ENCODE peak calls at places on chromosome 1, in seven cellular contexts. N is stomach, E is HCT116, F is A549, V is adrenal gland, O is sigmoid colon, J is breast epithelium. B is an unnamed sample.

GRCh38 chr1:31796707-31797106 is 19.1 kb downstream of the SPOCD1 start:
- DNase-seq in N (no peak), E (no peak), F (no peak), V (no peak), J (peak), O (peak), B (no peak)

GRCh38 chr1:211133393-211133840 is 531 bp downstream of the KCNH1 start:
- DNase-seq in N (no peak), J (no peak), O (peak), F (no peak), V (no peak), E (no peak), B (no peak)

GRCh38 chr1:3018051-3018471 is 3.2 kb upstream of the ACTRT2 start:
- DNase-seq in V (no peak), F (no peak), E (no peak), N (no peak), O (peak), J (peak), B (no peak)

GRCh38 chr1:222250376-222250775 is 297.5 kb downstream of the HHIPL2 start:
- DNase-seq in F (no peak), V (no peak), N (no peak), E (no peak), O (no peak), J (no peak), B (no peak)

GRCh38 chr1:53583021-53583902 is 124.1 kb downstream of the DMRTB1 start:
- DNase-seq in F (no peak), E (no peak), J (peak), O (peak), N (no peak), V (no peak), B (no peak)

GRCh38 chr1:168613689-168614655 is 37.6 kb downstream of the XCL1 start:
- DNase-seq in N (no peak), E (no peak), V (no peak), J (no peak), F (no peak), O (peak), B (no peak)

GRCh38 chr1:115771847-115772457 is 3.4 kb upstream of the CASQ2 start:
- DNase-seq in N (peak), J (no peak), V (peak), E (peak), O (peak), F (peak), B (peak)

GRCh38 chr1:111364690-111365089 is 62.8 kb downstream of the OVGP1 start:
- DNase-seq in O (no peak), N (no peak), F (peak), E (no peak), J (no peak), V (no peak), B (no peak)

GRCh38 chr1:198700396-198700795 is 61.6 kb downstream of the PTPRC start:
- DNase-seq in O (no peak), F (no peak), V (no peak), N (no peak), E (no peak), J (no peak), B (no peak)

GRCh38 chr1:212532469-212533235 is 75.9 kb upstream of the ATF3 start:
- DNase-seq in E (no peak), F (no peak), O (no peak), N (no peak), V (no peak), J (no peak), B (no peak)

GRCh38 chr1:212368073-212368484 is 46.6 kb downstream of the PACC1 start:
- DNase-seq in F (peak), J (no peak), V (peak), N (peak), E (peak), O (no peak), B (peak)

GRCh38 chr1:23122023-23122738 is 46.5 kb downstream of the LUZP1 start:
- DNase-seq in N (no peak), F (no peak), E (no peak), O (no peak), J (no peak), V (no peak), B (no peak)

GRCh38 chr1:30707412-30708360 is 15.7 kb downstream of the MATN1 start:
- DNase-seq in O (peak), V (peak), F (peak), N (peak), J (peak), E (peak), B (peak)

GRCh38 chr1:184905601-184906322 is 68.5 kb downstream of the NIBAN1 start:
- DNase-seq in F (peak), N (peak), O (no peak), J (no peak), E (no peak), V (no peak), B (no peak)

GRCh38 chr1:14215151-14215550 is 383.3 kb upstream of the KAZN start:
- DNase-seq in V (no peak), J (no peak), O (no peak), E (no peak), F (no peak), N (no peak), B (no peak)

GRCh38 chr1:23019851-23020625 is 770 bp downstream of the KDM1A start:
- DNase-seq in O (peak), J (no peak), E (no peak), F (peak), N (no peak), V (peak), B (peak)

GRCh38 chr1:91844862-91845528 is 41.0 kb downstream of the TGFBR3 start:
- DNase-seq in O (peak), N (peak), V (peak), E (no peak), F (peak), J (no peak), B (no peak)

GRCh38 chr1:80217377-80217986 is 1211.0 kb upstream of the ADGRL4 start:
- DNase-seq in N (no peak), O (no peak), V (peak), J (no peak), F (peak), E (peak), B (no peak)

GRCh38 chr1:94599090-94599813 is 57.7 kb upstream of the F3 start:
- DNase-seq in V (peak), O (no peak), F (peak), E (no peak), N (peak), J (no peak), B (no peak)

GRCh38 chr1:95207223-95207935 is 26.6 kb upstream of the RWDD3 start:
- DNase-seq in N (peak), F (no peak), J (no peak), E (no peak), V (no peak), O (no peak), B (no peak)

GRCh38 chr1:203638914-203639313 is 12.3 kb downstream of the ATP2B4 start:
- DNase-seq in E (no peak), N (no peak), V (peak), O (peak), F (no peak), J (no peak), B (no peak)

GRCh38 chr1:65432918-65433317 is 12.4 kb downstream of the LEPR start:
- DNase-seq in J (no peak), V (no peak), O (no peak), E (no peak), N (no peak), F (no peak), B (no peak)

GRCh38 chr1:93575586-93576271 is 105.9 kb downstream of the BCAR3 start:
- DNase-seq in E (no peak), J (no peak), F (no peak), V (no peak), N (no peak), O (no peak), B (no peak)

GRCh38 chr1:228341450-228341813 is 65.2 kb downstream of the TRIM11 start:
- DNase-seq in J (peak), E (no peak), V (peak), F (no peak), N (no peak), O (peak), B (no peak)

GRCh38 chr1:1877852-1878436 is 12.9 kb downstream of the GNB1 start:
- DNase-seq in F (no peak), J (no peak), N (no peak), E (no peak), O (no peak), V (no peak), B (no peak)

GRCh38 chr1:1883092-1883858 is 7.6 kb downstream of the GNB1 start:
- DNase-seq in N (no peak), V (no peak), O (no peak), F (no peak), E (no peak), J (no peak), B (peak)

GRCh38 chr1:1881727-1882126 is 9.2 kb downstream of the GNB1 start:
- DNase-seq in O (no peak), N (no peak), V (no peak), E (no peak), J (no peak), F (no peak), B (no peak)

GRCh38 chr1:1879942-1880341 is 10.9 kb downstream of the GNB1 start:
- DNase-seq in F (no peak), N (no peak), V (no peak), J (no peak), O (no peak), E (no peak), B (no peak)

DNA sequence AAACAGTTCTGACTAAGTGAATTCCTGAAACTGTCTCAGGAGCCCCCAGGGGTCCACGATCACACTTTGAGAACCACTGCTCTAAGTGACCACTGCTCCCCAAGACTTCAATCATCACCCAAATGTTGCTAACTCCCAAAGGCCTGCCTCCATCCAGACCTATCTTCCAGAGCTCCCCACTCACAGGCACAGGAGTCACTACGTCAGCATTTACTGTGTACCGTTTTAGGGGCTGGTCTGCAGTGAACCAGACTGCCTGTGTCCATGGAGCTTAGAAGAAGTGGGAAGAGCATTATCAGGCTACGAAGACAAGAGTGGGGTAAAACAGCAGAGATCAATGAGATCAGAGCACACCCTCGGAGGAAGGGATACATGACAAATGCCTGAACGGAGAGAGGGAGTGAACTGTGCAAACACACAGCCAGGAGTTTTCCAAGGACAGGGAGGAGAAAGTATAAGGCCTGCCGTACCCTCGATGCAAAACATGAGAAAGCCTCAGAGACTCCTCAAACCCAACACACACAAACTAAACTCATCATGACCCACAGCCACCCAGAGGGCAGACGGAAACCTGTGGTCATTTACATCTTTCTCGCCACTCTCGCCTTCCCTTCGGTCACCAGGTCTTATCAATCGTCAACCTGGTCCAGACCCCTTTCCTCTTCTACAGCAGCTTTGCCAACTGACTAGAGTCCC is 10.1 kb downstream of the GNB1 start:
- DNase-seq in O (no peak), J (no peak), V (no peak), E (no peak), F (no peak), N (no peak), B (no peak)
- TF ChIP-seq POLR2A in O (no peak), J (no peak), V (no peak), E (no peak), F (no peak), N (no peak), B (no peak)

DNA sequence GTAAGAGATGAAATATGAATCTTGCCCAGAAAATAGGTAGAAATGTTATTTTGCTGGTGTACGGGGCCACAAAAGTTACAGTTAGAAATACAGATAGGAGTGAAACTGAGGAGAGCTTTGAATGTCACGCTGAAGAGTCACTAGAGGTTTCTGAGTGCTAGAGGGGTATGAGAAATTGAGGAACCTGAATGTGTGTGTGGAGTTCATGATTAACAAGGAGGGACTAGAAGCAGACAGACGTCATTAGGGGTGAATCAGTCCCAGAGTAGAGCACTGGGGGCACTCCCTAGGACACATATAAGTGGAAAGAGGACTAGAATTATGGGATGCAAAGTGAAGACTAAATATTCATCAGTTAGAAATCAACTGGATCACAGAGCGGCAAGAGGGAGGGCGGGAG is 188.9 kb upstream of the MAP1LC3C start:
- DNase-seq in F (no peak), E (no peak), J (no peak), N (no peak), V (no peak), O (no peak), B (no peak)
- TF ChIP-seq POLR2A in F (no peak), E (no peak), J (no peak), N (no peak), V (no peak), O (no peak), B (no peak)

GRCh38 chr1:224513787-224514209 is 79.2 kb upstream of the WDR26 start:
- DNase-seq in V (peak), O (peak), J (peak), F (peak), E (peak), N (peak), B (peak)
- TF ChIP-seq POLR2A in V (no peak), O (no peak), J (no peak), F (no peak), E (no peak), N (no peak), B (no peak)

GRCh38 chr1:183419399-183419798 is 1.2 kb upstream of the NMNAT2 start:
- DNase-seq in J (no peak), F (no peak), O (no peak), N (no peak), V (no peak), E (no peak), B (no peak)

GRCh38 chr1:183418696-183419095 is 516 bp upstream of the NMNAT2 start:
- DNase-seq in V (no peak), F (no peak), J (no peak), E (no peak), O (no peak), N (no peak), B (no peak)

GRCh38 chr1:183416850-183417690 is 1.1 kb downstream of the NMNAT2 start:
- DNase-seq in J (no peak), F (peak), O (peak), E (no peak), N (peak), V (peak), B (peak)

GRCh38 chr1:183414365-183414764 is 3.8 kb downstream of the NMNAT2 start:
- DNase-seq in J (no peak), F (no peak), V (no peak), O (no peak), E (no peak), N (no peak), B (no peak)

DNA sequence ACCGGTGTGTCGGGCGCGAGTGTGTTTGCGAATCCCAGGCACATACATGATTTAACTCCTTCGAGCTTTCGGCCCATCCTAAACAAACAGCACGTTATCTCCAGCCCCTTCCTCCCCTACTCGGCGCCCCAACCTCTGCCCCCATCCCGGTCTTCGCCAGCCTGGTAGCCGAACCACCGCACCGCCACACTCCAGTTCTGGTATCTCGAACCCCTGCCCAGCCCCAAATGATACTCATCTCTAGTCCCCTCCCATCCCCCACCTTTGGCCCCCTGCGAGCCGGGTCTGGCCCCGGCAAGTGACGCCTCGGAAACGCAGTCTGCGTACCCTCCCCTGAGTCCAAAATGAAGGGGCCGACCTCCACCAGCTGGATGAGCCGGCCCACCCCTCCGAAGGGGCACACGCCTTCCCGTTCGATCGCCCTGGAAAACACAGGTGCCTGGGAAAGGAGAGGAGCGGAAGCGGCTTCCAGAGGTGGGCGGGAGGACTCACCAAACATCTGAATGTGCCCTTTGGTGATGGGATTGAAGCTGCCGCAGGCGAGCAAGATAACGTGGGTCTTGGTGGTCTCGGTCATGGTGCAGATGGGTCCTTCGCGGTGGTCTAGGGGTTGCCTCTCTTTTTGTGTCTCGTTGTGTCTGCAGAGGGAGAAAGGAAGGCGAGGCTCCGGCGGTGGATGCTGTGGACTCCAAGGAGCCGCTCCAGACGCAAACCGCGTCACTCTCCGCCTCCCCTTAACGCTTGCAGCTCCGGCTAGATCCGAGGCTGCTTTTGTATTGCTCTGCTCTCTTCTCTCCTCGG is at the start of gene NMNAT2:
- DNase-seq in N (no peak), E (no peak), J (no peak), O (peak), V (peak), F (peak), B (no peak)
- TF ChIP-seq POLR2A in N (no peak), E (no peak), J (no peak), O (no peak), V (no peak), F (no peak), B (no peak)

GRCh38 chr1:26555550-26555981 is 26.0 kb downstream of the RPS6KA1 start:
- DNase-seq in N (no peak), J (no peak), E (no peak), O (no peak), F (no peak), V (peak), B (no peak)

GRCh38 chr1:26553942-26554682 is 24.6 kb downstream of the RPS6KA1 start:
- DNase-seq in E (no peak), O (no peak), J (no peak), V (no peak), F (no peak), N (no peak), B (no peak)

GRCh38 chr1:26554781-26555180 is 25.2 kb downstream of the RPS6KA1 start:
- DNase-seq in F (no peak), J (no peak), E (no peak), N (no peak), V (no peak), O (no peak), B (no peak)

GRCh38 chr1:26557078-26557477 is 27.5 kb downstream of the RPS6KA1 start:
- DNase-seq in F (no peak), V (no peak), E (no peak), J (no peak), N (no peak), O (no peak), B (peak)

GRCh38 chr1:26556041-26556440 is 26.5 kb downstream of the RPS6KA1 start:
- DNase-seq in F (no peak), J (no peak), O (no peak), V (no peak), N (no peak), E (no peak), B (no peak)
- TF ChIP-seq POLR2A in F (no peak), J (no peak), O (no peak), V (no peak), N (no peak), E (no peak), B (no peak)

DNA sequence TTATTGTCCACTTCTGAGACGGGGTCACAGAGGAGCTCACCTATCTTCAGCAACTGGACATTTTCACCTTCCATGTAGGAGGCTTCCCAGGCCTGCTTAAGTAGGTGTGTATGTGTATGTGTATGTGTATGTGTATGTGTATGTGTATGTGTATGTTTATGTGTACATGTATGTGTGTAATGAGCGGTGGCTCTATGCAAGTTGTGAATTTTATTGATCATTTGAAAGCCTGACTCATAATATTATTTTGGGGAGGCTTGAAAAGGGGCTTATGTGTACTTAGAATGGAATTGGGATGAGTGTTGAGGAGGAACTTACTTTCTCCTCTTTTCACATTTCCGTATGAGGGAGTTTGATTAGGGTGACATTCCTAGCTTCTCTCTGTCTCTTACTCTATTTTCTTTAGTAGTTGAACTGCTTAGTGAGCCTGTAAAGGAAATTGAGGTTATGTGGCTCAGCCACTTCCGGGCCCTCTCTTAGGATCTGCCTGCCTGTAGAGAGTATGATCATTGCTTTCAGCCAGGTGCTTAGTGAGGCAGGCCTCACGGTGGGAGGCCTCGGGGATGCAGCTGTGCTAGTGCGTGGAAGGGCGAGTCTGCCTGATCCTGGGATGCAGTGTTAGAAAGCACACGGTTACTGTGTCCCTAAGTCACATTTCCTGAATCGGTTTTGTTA is 61.0 kb downstream of the IER5 start:
- DNase-seq in F (no peak), E (no peak), O (peak), J (no peak), N (peak), V (no peak), B (no peak)
- TF ChIP-seq POLR2A in F (no peak), E (no peak), O (no peak), J (no peak), N (no peak), V (no peak), B (no peak)